ENCODE peak calls at places on chromosomes 13 and 19, in four cellular contexts. C is HepG2, J is A549, D is IMR-90. X is an unnamed sample.

GRCh38 chr13:113917523-113918371 is 53.9 kb upstream of the GAS6 start:
- DNase-seq in C (no peak), D (no peak), J (no peak), X (no peak)

GRCh38 chr13:113837554-113838355 is 26.1 kb downstream of the GAS6 start:
- DNase-seq in D (peak), C (peak), J (peak), X (peak)

GRCh38 chr13:29522044-29522685 is 73.3 kb downstream of the SLC7A1 start:
- DNase-seq in J (no peak), C (no peak), D (peak), X (no peak)

GRCh38 chr19:4014541-4015491 is 7.3 kb downstream of the PIAS4 start:
- DNase-seq in D (no peak), C (no peak), J (no peak), X (no peak)

GRCh38 chr13:49315036-49315565 is 67.4 kb downstream of the CDADC1 start:
- DNase-seq in J (no peak), C (no peak), D (peak), X (no peak)

GRCh38 chr19:42284066-42284501 is 15.0 kb downstream of the CIC start:
- DNase-seq in C (no peak), D (peak), J (peak), X (no peak)

GRCh38 chr13:114081761-114082681 is 50.4 kb downstream of the RASA3 start:
- DNase-seq in C (no peak), D (no peak), J (no peak), X (no peak)

GRCh38 chr19:49497790-49498106 is 1.5 kb downstream of the RPS11 start:
- DNase-seq in C (no peak), J (no peak), D (no peak), X (no peak)

GRCh38 chr19:17338440-17339078 is 1.2 kb downstream of the GTPBP3 start:
- DNase-seq in D (no peak), C (no peak), J (no peak), X (no peak)

GRCh38 chr13:50081106-50081898 is 66.1 kb downstream of the KCNRG start:
- DNase-seq in D (no peak), C (no peak), J (no peak), X (no peak)

GRCh38 chr19:35160629-35161433 is 6.3 kb downstream of the FXYD5 start:
- DNase-seq in D (no peak), J (no peak), C (no peak), X (no peak)

GRCh38 chr13:27450921-27451461 is 627 bp upstream of the MTIF3 start:
- DNase-seq in D (peak), C (peak), J (no peak), X (peak)

GRCh38 chr19:7482584-7483439 is 6.0 kb downstream of the PEX11G start:
- DNase-seq in J (no peak), C (no peak), D (no peak), X (peak)
- H3K27ac ChIP-seq in J (no peak), C (no peak), D (no peak), X (peak)

GRCh38 chr13:111845621-111846351 is 221.2 kb upstream of the SOX1 start:
- DNase-seq in C (no peak), D (no peak), J (no peak), X (no peak)
- TF ChIP-seq RAD21 in C (no peak), D (no peak), J (no peak), X (no peak)

GRCh38 chr19:6811378-6811777 is 38.9 kb downstream of the VAV1 start:
- DNase-seq in J (no peak), D (no peak), C (no peak), X (no peak)
- H3K27ac ChIP-seq in J (no peak), D (no peak), C (no peak), X (no peak)

GRCh38 chr19:29745253-29745652 is 30.2 kb upstream of the C19orf12 start:
- DNase-seq in C (peak), D (no peak), J (no peak), X (no peak)
- TF ChIP-seq RAD21 in C (no peak), D (no peak), J (no peak), X (no peak)

DNA sequence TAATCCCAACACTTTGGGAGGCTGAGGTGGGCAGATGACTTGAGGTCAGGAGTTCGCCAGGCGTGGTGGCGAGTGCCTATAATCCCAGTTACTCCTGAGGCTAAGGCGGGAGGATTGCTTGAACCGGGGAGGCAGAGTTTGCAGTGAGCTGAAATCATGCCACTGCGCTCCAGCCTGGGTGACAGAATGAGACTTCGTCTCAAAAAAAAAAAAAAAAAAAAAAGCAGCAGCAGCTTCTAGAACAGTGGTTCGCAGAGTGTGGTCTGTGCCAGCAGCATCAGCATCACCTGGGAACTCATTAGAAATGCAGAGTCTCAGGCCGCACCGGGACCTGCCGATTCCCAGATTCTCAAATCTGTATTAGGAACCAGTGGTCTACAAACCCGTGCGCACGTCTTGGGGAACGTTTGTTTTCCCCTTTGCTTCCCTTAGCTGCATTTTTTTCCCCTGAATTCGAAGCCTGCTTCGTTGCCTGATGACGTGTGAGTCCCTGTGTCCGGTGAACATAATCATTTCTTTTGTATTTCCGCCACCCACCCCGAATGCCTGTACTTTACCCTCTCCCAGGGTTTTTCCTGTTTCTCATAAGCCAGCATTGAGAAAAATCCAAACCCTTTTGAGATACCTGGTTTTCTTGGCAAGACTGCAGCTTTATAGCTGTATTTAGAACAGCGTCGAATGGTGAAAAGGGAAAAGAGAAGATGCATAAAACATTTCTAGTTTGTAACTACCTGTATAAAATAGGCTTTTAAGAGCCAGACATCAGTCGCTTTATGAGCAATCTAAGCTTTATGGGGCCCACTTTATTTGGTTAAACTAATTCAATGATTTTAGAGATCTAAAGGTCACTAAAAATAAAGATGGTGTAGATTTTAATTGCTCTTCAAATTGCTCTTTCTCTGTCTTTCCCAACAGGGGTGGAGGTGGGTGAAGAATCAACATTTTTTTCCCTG is 49.8 kb downstream of the BICRA start:
- DNase-seq in C (no peak), D (no peak), J (no peak), X (no peak)
- H3K27ac ChIP-seq in C (no peak), D (no peak), J (no peak), X (no peak)

GRCh38 chr13:112249644-112250610 is 126.2 kb upstream of the SPACA7 start:
- DNase-seq in D (no peak), J (no peak), C (no peak), X (no peak)
- TF ChIP-seq RAD21 in D (no peak), J (no peak), C (no peak), X (no peak)

DNA sequence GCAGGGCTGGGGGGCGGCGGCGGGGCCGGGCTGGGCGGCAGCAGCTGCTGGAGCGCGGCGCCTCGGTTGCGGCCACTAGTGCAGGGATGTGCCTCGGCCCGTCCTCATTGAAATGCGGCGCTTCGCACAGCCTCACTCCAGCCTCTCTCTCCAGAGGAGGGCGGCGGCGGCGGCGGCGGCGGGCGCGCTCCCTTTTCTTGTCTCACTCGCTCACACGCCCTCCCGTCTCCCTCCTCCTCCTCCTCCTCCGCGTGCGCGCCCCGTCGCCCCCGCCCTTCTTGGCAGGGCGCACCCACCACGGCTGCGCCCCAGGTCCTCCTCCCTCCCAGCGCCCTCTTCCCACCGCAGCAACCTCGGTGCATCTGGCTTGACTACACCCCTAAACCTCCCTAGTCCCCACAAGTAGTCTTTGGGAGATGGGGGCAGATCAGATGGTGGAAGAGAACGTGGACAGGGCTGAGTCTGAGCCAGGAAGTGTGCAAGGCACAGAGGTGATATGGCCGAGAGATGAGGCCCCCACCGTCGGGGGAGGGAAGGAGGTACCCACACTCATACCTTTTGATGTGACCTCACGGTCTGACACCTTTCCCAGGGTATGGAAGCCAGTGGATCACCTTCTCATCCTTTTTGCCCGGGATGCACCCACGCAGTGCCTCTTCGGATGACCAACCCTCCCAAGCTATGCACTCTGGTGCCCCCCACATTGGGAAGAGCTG is at the start of gene DCLK1:
- DNase-seq in C (no peak), J (no peak), D (no peak), X (no peak)
- H3K27ac ChIP-seq in C (no peak), J (no peak), D (no peak), X (no peak)

GRCh38 chr13:110010433-110011135 is 224.2 kb upstream of the IRS2 start:
- DNase-seq in D (peak), C (no peak), J (no peak), X (no peak)
- TF ChIP-seq RAD21 in D (no peak), C (no peak), J (no peak), X (no peak)

DNA sequence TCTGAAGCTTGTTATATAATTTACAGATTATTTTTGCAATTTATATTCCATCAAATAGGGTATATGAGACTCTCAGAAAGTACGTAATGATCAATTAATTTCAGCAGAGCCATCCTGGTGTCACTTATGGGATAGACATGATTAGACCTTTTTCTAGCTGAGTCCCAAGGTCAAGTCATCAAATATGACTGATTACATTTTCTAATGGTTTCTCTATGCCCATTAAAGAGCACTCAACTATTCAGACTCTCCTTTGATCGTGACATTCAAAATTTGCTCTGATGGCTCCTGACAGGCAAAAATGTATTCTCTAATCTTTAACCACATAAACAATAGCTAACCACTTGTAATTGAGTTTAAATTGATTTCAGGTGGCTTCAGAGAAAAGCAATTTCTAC is 469.2 kb downstream of the COG6 start:
- DNase-seq in C (no peak), J (no peak), D (no peak), X (no peak)
- H3K27ac ChIP-seq in C (no peak), J (no peak), D (no peak), X (no peak)

GRCh38 chr13:111459803-111460547 is 139.5 kb downstream of the TEX29 start:
- DNase-seq in J (no peak), C (no peak), D (no peak), X (no peak)
- TF ChIP-seq RAD21 in J (no peak), C (no peak), D (no peak), X (no peak)

X was measured in HCT116.